ENCODE peak calls at places on chromosomes 3 and 15, in ten cellular contexts. Y is testis, O is heart left ventricle, H is H1, M is NB4, N is endothelial cell of umbilical vein, C is A549, E is uterus, A is esophagus muscularis mucosa, T is HCT116. V is an unnamed sample.

GRCh38 chr3:184523825-184524615 is 37.6 kb upstream of the EPHB3 start:
- DNase-seq in Y (no peak), O (no peak), H (no peak), M (peak), N (peak), C (peak), E (no peak), A (no peak), T (peak), V (no peak)

GRCh38 chr3:51706788-51707731 is at the start of gene GRM2:
- DNase-seq in Y (peak), O (peak), H (peak), M (no peak), N (peak), C (no peak), E (peak), A (no peak), T (no peak), V (no peak)

GRCh38 chr3:62990704-62991413 is 115.6 kb upstream of the CADPS start:
- DNase-seq in Y (no peak), O (no peak), H (no peak), M (no peak), N (no peak), C (no peak), E (no peak), A (no peak), T (no peak), V (no peak)

GRCh38 chr15:43912991-43913927 is 86.5 kb downstream of the WDR76 start:
- DNase-seq in Y (no peak), O (peak), H (no peak), M (no peak), N (peak), C (peak), E (peak), A (no peak), T (peak), V (peak)

GRCh38 chr3:39573392-39573791 is 105.9 kb downstream of the MOBP start:
- DNase-seq in Y (no peak), O (no peak), H (no peak), M (no peak), N (no peak), C (no peak), E (no peak), A (no peak), T (no peak), V (no peak)

GRCh38 chr3:149277338-149277813 is 55.7 kb upstream of the CP start:
- DNase-seq in Y (no peak), O (no peak), H (no peak), M (peak), N (peak), C (peak), E (no peak), A (no peak), T (no peak), V (no peak)

GRCh38 chr15:38531509-38531908 is 33.1 kb downstream of the RASGRP1 start:
- DNase-seq in Y (peak), O (no peak), H (no peak), M (peak), N (no peak), C (no peak), E (no peak), A (no peak), T (no peak), V (peak)

GRCh38 chr3:19074257-19074938 is 73.9 kb upstream of the KCNH8 start:
- DNase-seq in Y (no peak), O (no peak), H (no peak), M (no peak), N (no peak), C (no peak), E (no peak), A (no peak), T (no peak), V (no peak)

GRCh38 chr3:159911011-159911663 is 77.5 kb upstream of the IL12A start:
- DNase-seq in Y (no peak), O (no peak), H (no peak), M (no peak), N (no peak), C (no peak), E (no peak), A (peak), T (no peak), V (no peak)

GRCh38 chr3:27800261-27800660 is 78.1 kb upstream of the EOMES start:
- DNase-seq in Y (no peak), O (no peak), H (no peak), M (no peak), N (no peak), C (no peak), E (no peak), A (no peak), T (no peak), V (no peak)

GRCh38 chr3:8405144-8405543 is 96.5 kb upstream of the LMCD1 start:
- DNase-seq in Y (no peak), O (no peak), H (no peak), M (no peak), N (no peak), C (no peak), E (no peak), A (no peak), T (no peak), V (no peak)

GRCh38 chr3:64341355-64341754 is 116.1 kb upstream of the PRICKLE2 start:
- DNase-seq in Y (peak), O (no peak), H (no peak), M (no peak), N (no peak), C (no peak), E (peak), A (peak), T (no peak), V (no peak)

GRCh38 chr3:58009749-58010535 is 1.7 kb downstream of the FLNB start:
- DNase-seq in Y (no peak), O (no peak), H (no peak), M (no peak), N (no peak), C (peak), E (no peak), A (no peak), T (no peak), V (peak)

GRCh38 chr3:106688463-106688862 is 688.8 kb upstream of the CCDC54 start:
- DNase-seq in Y (no peak), O (no peak), H (no peak), M (peak), N (no peak), C (peak), E (no peak), A (no peak), T (no peak), V (peak)

GRCh38 chr3:191774485-191774884 is 313.5 kb downstream of the PYDC2 start:
- DNase-seq in Y (no peak), O (no peak), H (no peak), M (no peak), N (no peak), C (peak), E (no peak), A (no peak), T (peak), V (no peak)

GRCh38 chr3:55173504-55173903 is 245.6 kb upstream of the LRTM1 start:
- DNase-seq in Y (no peak), O (no peak), H (no peak), M (no peak), N (no peak), C (no peak), E (no peak), A (no peak), T (no peak), V (no peak)

GRCh38 chr3:172447611-172448579 is at the start of gene GHSR:
- DNase-seq in Y (no peak), O (no peak), H (no peak), M (no peak), N (no peak), C (no peak), E (no peak), A (no peak), T (no peak), V (no peak)
- TF ChIP-seq CTCF in Y (no peak), O (no peak), H (no peak), M (no peak), N (no peak), C (no peak), E (no peak), A (no peak), T (no peak), V (no peak)

DNA sequence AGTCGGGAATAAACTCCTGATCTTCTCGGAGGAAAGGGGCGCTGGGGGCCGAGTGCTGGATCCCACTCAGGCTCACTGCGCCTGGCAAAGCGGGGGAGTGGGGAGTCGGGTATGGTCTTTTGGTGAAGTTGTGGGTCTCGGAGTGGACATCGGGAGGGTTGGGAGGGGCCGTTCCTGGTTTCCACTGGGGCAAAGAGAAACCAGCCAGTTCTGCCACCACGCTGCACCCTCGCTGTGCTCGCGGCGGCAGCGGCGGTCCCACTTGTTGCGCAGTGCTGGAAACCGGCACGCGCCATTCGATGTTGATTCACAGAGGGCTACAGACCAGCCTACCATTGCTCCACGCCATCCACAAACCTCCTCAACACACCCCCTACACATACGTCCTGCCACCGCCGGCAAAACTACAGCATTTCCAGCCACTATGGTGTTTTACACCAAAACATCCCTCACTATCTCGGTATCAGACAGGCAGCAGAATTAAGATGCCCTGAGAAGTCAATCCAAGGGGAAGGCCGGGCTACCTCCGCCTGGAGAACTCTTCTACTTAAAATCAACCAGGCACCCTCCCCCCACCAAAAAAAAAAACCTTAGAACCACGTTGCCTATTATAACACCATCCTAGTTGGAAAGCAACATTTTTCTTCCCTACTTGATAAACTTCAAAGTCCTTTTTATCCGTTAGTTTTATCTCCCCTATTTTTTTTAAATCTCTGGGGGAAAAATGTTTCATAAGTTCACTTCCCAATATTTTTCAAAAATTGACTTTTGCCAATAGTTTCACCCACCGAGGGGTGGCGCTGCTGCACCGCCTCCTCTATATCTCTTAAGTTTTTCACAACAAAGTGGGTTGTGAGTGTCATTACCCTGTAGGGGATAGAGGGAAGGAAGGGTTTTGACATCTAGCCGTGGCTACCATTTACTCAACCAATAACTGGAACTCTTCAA is 3.6 kb downstream of the BCL6 start:
- DNase-seq in Y (peak), O (peak), H (peak), M (peak), N (peak), C (peak), E (peak), A (no peak), T (peak), V (peak)
- TF ChIP-seq POLR2A in Y (no peak), O (no peak), H (no peak), M (no peak), N (no peak), C (no peak), E (no peak), A (peak), T (no peak), V (no peak)

DNA sequence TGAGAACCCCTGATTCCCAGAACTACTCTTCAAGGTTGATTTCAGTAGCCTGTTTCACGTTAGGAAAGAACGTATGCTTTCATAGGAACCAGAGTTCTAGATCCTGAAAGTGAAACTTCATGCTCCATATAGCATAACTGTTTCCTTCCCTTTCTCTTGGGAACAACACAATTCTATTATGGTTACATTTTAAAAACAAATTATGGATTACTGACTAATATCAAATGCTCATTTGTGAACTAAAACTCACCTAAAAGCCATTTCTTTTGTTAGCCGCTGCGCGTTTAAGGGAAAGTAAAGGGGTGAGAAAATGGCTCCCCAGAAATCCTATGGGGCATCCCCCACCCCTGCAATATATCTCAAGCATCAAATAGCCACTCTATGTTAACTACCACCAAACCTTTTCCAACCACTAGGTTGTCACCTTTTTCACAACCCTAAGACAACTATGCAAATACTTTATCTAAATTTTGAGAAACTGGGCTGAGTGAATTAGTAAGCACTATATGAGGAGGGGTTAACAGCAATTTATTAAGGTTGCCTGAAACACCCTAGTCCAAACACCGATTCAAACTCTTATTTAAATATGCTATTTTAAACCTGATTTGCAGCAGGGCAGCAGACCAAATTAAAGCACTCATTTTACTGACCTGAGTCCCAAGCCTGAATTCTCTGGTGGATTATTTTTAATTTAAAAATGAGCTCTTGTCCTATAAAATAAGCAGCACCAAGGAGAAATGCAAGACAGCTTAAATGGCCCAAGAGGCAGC is 2.4 kb downstream of the SIAH2 start:
- DNase-seq in Y (no peak), O (no peak), H (no peak), M (no peak), N (no peak), C (no peak), E (no peak), A (no peak), T (no peak), V (no peak)
- TF ChIP-seq CTCF in Y (no peak), O (no peak), H (no peak), M (no peak), N (no peak), C (no peak), E (no peak), A (no peak), T (no peak), V (no peak)

DNA sequence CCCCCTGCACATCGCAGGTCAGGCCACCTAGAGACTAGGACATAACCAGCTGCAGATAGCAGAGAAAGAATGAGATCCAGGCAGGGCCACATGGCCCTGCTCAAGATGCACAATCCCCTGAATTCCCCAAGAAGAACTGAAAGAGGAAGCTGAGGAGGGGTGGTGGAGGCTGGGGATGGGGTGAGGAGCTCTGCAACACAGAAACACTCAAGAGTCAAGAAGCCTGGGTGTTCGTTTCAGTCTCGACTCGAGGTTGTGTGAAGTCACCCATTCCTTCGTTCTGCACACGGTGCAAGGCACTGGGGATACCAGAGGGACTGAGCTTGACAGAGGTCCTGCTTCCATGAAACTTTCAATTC is 62.0 kb downstream of the TLE3 start:
- DNase-seq in Y (no peak), O (no peak), H (no peak), M (peak), N (no peak), C (no peak), E (no peak), A (no peak), T (no peak), V (no peak)
- TF ChIP-seq POLR2A in Y (no peak), O (no peak), H (no peak), M (no peak), N (no peak), C (no peak), E (no peak), A (no peak), T (no peak), V (no peak)

V was measured in lower leg skin.